ENCODE peak calls at places on chromosomes 13 and 19, in four cellular contexts. K is T-helper 17 cell; T is stimulated activated CD8-positive, alpha-beta memory T cell treated with anti-CD3 and anti-CD28 coated beads, Interleukin-4, amount 100 ng/mL, for 1 hour; J is amniotic stem cell. Q is an unnamed sample.
A peak's percentile ranks its signal among the peaks of the same experiment; 100 is the strongest.

GRCh38 chr19:5594521-5594950 is 26.8 kb upstream of the TINCR start:
- DNase-seq in K (no peak), T (no peak), J (no peak), Q (no peak)

GRCh38 chr13:30133976-30134375 is 173.4 kb downstream of the KATNAL1 start:
- DNase-seq in K (no peak), T (no peak), J (no peak), Q (no peak)

GRCh38 chr19:19477705-19478383 is 37.5 kb downstream of the TSSK6 start:
- DNase-seq in K (no peak), T (no peak), J (no peak), Q (no peak)

GRCh38 chr13:66513728-66514127 is 716.4 kb downstream of the PCDH9 start:
- DNase-seq in K (no peak), T (no peak), J (no peak), Q (no peak)

GRCh38 chr13:40102854-40103253 is 447.4 kb downstream of the COG6 start:
- DNase-seq in K (no peak), T (peak; percentile 29), J (no peak), Q (no peak)

GRCh38 chr19:2412449-2412848 is 14.9 kb downstream of the TIMM13 start:
- DNase-seq in K (no peak), T (no peak), J (no peak), Q (no peak)

GRCh38 chr19:8252922-8253589 is 43.9 kb downstream of the CERS4 start:
- DNase-seq in K (peak; percentile 83), T (peak; percentile 79), J (peak; percentile 17), Q (peak; percentile 82)

GRCh38 chr19:49554701-49555181 is 25.6 kb downstream of the NOSIP start:
- DNase-seq in K (no peak), T (no peak), J (no peak), Q (no peak)

GRCh38 chr19:38932425-38933179 is 1.9 kb downstream of the MRPS12 start:
- DNase-seq in K (peak; percentile 24), T (no peak), J (no peak), Q (no peak)

GRCh38 chr19:48780684-48781391 is 25.5 kb downstream of the FGF21 start:
- DNase-seq in K (no peak), T (no peak), J (no peak), Q (no peak)

GRCh38 chr19:3366104-3366760 is at the start of gene NFIC:
- DNase-seq in K (no peak), T (no peak), J (peak; percentile 58), Q (no peak)

GRCh38 chr19:51681286-51681956 is 11.7 kb upstream of the SPACA6 start:
- DNase-seq in K (no peak), T (no peak), J (no peak), Q (no peak)

GRCh38 chr19:44943801-44944249 is 1.8 kb downstream of the APOC4 start:
- DNase-seq in K (no peak), T (no peak), J (no peak), Q (peak; percentile 34)

GRCh38 chr19:49889687-49890348 is 6.9 kb downstream of the IL4I1 start:
- DNase-seq in K (peak; percentile 71), T (peak; percentile 47), J (no peak), Q (no peak)

GRCh38 chr19:939922-940321 is 14.1 kb downstream of the ARID3A start:
- DNase-seq in K (no peak), T (no peak), J (no peak), Q (no peak)